ENCODE peak calls at places on chromosomes 11 and 22, in eight cellular contexts. I is AG04450, B is fibroblast of mammary gland, C is osteocyte, F is IMR-90, S is tibial artery, D is ecto neural progenitor cell, M is HFFc6. N is an unnamed sample.

GRCh38 chr11:122268601-122269130 is 152.7 kb upstream of the BLID start:
- DNase-seq in D (no peak), F (no peak), I (no peak), C (no peak), B (no peak), M (no peak), S (no peak), N (no peak)

GRCh38 chr11:129951201-129951882 is 51.3 kb downstream of the PRDM10 start:
- DNase-seq in F (no peak), I (no peak), B (no peak), D (no peak), M (no peak), C (no peak), S (no peak), N (no peak)

GRCh38 chr11:2799881-2800654 is 85.5 kb downstream of the CDKN1C start:
- DNase-seq in B (no peak), F (no peak), I (no peak), S (peak), C (peak), M (no peak), D (peak), N (no peak)

GRCh38 chr11:75667831-75668507 is 869 bp downstream of the MAP6 start:
- DNase-seq in M (peak), S (no peak), F (peak), C (peak), I (no peak), D (peak), B (peak), N (peak)

GRCh38 chr22:24413271-24413670 is 14.1 kb upstream of the ADORA2A start:
- DNase-seq in D (no peak), S (no peak), I (no peak), C (no peak), M (no peak), B (no peak), F (no peak), N (no peak)

GRCh38 chr22:48226026-48227013 is 1463.9 kb downstream of the TBC1D22A start:
- DNase-seq in D (no peak), B (no peak), I (no peak), C (peak), M (no peak), S (peak), F (no peak), N (no peak)

GRCh38 chr22:20206709-20207215 is 55.9 kb upstream of the CCDC188 start:
- DNase-seq in S (no peak), B (peak), C (no peak), M (peak), D (no peak), I (no peak), F (peak), N (peak)

GRCh38 chr22:30314918-30315317 is 11.8 kb downstream of the TBC1D10A start:
- DNase-seq in M (no peak), C (no peak), B (no peak), S (no peak), I (no peak), F (peak), D (no peak), N (no peak)